ENCODE peak calls at places on chromosomes 4 and X, in eight cellular contexts. X is iris pigment epithelial cell; V is Panc1; K is T-cell; R is NT2/D1; L is H7; S is M059J; Q is stimulated activated naive CD8-positive, alpha-beta T cell treated with anti-CD3 and anti-CD28 coated beads, Interleukin-15, amount 100 ng/mL, for 72 hours. N is an unnamed sample.

GRCh38 chr4:83297548-83298260 is 13.1 kb upstream of the COQ2 start:
- DNase-seq in X (no peak), V (no peak), K (no peak), R (no peak), L (no peak), S (no peak), Q (no peak), N (no peak)

GRCh38 chrX:19756577-19757131 is 130.7 kb downstream of the SH3KBP1 start:
- DNase-seq in X (no peak), V (no peak), K (no peak), R (no peak), L (no peak), S (no peak), Q (no peak), N (no peak)

GRCh38 chrX:153922932-153923857 is 2.9 kb downstream of the ARHGAP4 start:
- DNase-seq in X (peak), V (no peak), K (no peak), R (no peak), L (peak), S (peak), Q (no peak), N (peak)

GRCh38 chr4:78644744-78645330 is 93.3 kb downstream of the ANXA3 start:
- DNase-seq in X (peak), V (peak), K (peak), R (no peak), L (peak), S (peak), Q (peak), N (peak)

GRCh38 chrX:39214380-39215126 is 413.3 kb downstream of the MID1IP1 start:
- DNase-seq in X (no peak), V (no peak), K (no peak), R (no peak), L (no peak), S (no peak), Q (no peak), N (no peak)

GRCh38 chrX:136694491-136695087 is 46.6 kb downstream of the CD40LG start:
- DNase-seq in X (peak), V (no peak), K (peak), R (no peak), L (peak), S (peak), Q (no peak), N (peak)

GRCh38 chr4:113540859-113541258 is 220.7 kb downstream of the CAMK2D start:
- DNase-seq in X (no peak), V (peak), K (no peak), R (no peak), L (no peak), S (peak), Q (no peak), N (no peak)

GRCh38 chr4:57122959-57123358 is 12.8 kb upstream of the IGFBP7 start:
- DNase-seq in X (no peak), V (no peak), K (no peak), R (no peak), L (no peak), S (no peak), Q (no peak), N (no peak)

GRCh38 chr4:144579411-144580020 is 66.4 kb upstream of the HHIP start:
- DNase-seq in X (peak), V (no peak), K (no peak), R (no peak), L (no peak), S (peak), Q (no peak), N (no peak)

GRCh38 chr4:143714290-143714625 is 13.8 kb upstream of the FREM3 start:
- DNase-seq in X (no peak), V (no peak), K (no peak), R (no peak), L (no peak), S (no peak), Q (no peak), N (no peak)

GRCh38 chr4:8846864-8847263 is 24.8 kb downstream of the HMX1 start:
- DNase-seq in X (no peak), V (no peak), K (no peak), R (no peak), L (no peak), S (no peak), Q (no peak), N (no peak)

GRCh38 chr4:13527983-13528822 is 16.1 kb downstream of the NKX3-2 start:
- DNase-seq in X (no peak), V (no peak), K (no peak), R (no peak), L (peak), S (no peak), Q (peak), N (no peak)

GRCh38 chr4:54484361-54484760 is 173.4 kb upstream of the KIT start:
- DNase-seq in X (no peak), V (no peak), K (no peak), R (no peak), L (no peak), S (peak), Q (no peak), N (no peak)

GRCh38 chrX:129744881-129745321 is 6.1 kb downstream of the XPNPEP2 start:
- DNase-seq in X (no peak), V (no peak), K (peak), R (no peak), L (no peak), S (no peak), Q (peak), N (no peak)

GRCh38 chr4:184433258-184433892 is 41.0 kb downstream of the IRF2 start:
- DNase-seq in X (peak), V (no peak), K (no peak), R (no peak), L (no peak), S (no peak), Q (no peak), N (no peak)

GRCh38 chr4:7854697-7855370 is 84.8 kb downstream of the AFAP1 start:
- DNase-seq in X (peak), V (no peak), K (peak), R (no peak), L (no peak), S (peak), Q (peak), N (no peak)

GRCh38 chr4:128315756-128316520 is 28.3 kb upstream of the PGRMC2 start:
- DNase-seq in X (peak), V (no peak), K (no peak), R (no peak), L (no peak), S (peak), Q (no peak), N (no peak)

GRCh38 chrX:116749943-116750342 is 287.2 kb upstream of the CT83 start:
- DNase-seq in X (peak), V (no peak), K (no peak), R (no peak), L (no peak), S (peak), Q (no peak), N (peak)

GRCh38 chrX:115584715-115585114 is 23.7 kb downstream of the PLS3 start:
- DNase-seq in X (peak), V (no peak), K (no peak), R (no peak), L (no peak), S (peak), Q (no peak), N (no peak)

GRCh38 chr4:6598127-6598526 is 23.1 kb downstream of the MAN2B2 start:
- DNase-seq in X (no peak), V (no peak), K (no peak), R (no peak), L (no peak), S (no peak), Q (no peak), N (no peak)

GRCh38 chr4:144754562-144755410 is 108.8 kb downstream of the HHIP start:
- DNase-seq in X (peak), V (no peak), K (no peak), R (peak), L (peak), S (peak), Q (no peak), N (no peak)

GRCh38 chr4:184848510-184848909 is 22.7 kb upstream of the ACSL1 start:
- DNase-seq in X (no peak), V (no peak), K (no peak), R (no peak), L (no peak), S (no peak), Q (no peak), N (no peak)

GRCh38 chr4:53040459-53040815 is 178.3 kb downstream of the RASL11B start:
- DNase-seq in X (peak), V (no peak), K (no peak), R (no peak), L (no peak), S (no peak), Q (no peak), N (no peak)

GRCh38 chr4:72295966-72296557 is 264.3 kb downstream of the NPFFR2 start:
- DNase-seq in X (peak), V (no peak), K (no peak), R (no peak), L (peak), S (peak), Q (no peak), N (peak)

GRCh38 chrX:35664838-35665237 is 133.3 kb upstream of the MAGEB16 start:
- DNase-seq in X (no peak), V (no peak), K (no peak), R (no peak), L (no peak), S (no peak), Q (no peak), N (no peak)

GRCh38 chr4:35565640-35566039 is 678.7 kb downstream of the ARAP2 start:
- DNase-seq in X (no peak), V (no peak), K (no peak), R (no peak), L (no peak), S (no peak), Q (no peak), N (no peak)

GRCh38 chr4:25950476-25951389 is 36.7 kb downstream of the SMIM20 start:
- DNase-seq in X (no peak), V (no peak), K (no peak), R (no peak), L (peak), S (no peak), Q (no peak), N (no peak)

GRCh38 chrX:53093748-53094583 is at the start of gene KANTR:
- DNase-seq in X (peak), V (peak), K (peak), R (peak), L (peak), S (peak), Q (peak), N (peak)

GRCh38 chr4:3687538-3687937 is 78.6 kb upstream of the ADRA2C start:
- DNase-seq in X (no peak), V (no peak), K (no peak), R (no peak), L (no peak), S (no peak), Q (no peak), N (no peak)

GRCh38 chr4:112765317-112765989 is 128.5 kb downstream of the LARP7 start:
- DNase-seq in X (peak), V (no peak), K (no peak), R (no peak), L (peak), S (peak), Q (peak), N (no peak)

GRCh38 chr4:186902361-186902760 is 178.7 kb upstream of the FAT1 start:
- DNase-seq in X (no peak), V (no peak), K (no peak), R (no peak), L (no peak), S (no peak), Q (no peak), N (no peak)

GRCh38 chr4:15368906-15369305 is 58.9 kb upstream of the C1QTNF7 start:
- DNase-seq in X (peak), V (no peak), K (no peak), R (no peak), L (no peak), S (peak), Q (no peak), N (no peak)

GRCh38 chrX:15336023-15336413 is 695 bp upstream of the PIGA start:
- DNase-seq in X (peak), V (no peak), K (peak), R (no peak), L (peak), S (peak), Q (peak), N (peak)

GRCh38 chrX:143634701-143635442 is 1.0 kb downstream of the SLITRK4 start:
- DNase-seq in X (no peak), V (no peak), K (no peak), R (no peak), L (peak), S (no peak), Q (no peak), N (no peak)